ENCODE peak calls at places on chromosomes 11 and 22, in five cellular contexts. One of them, this sample, is unnamed.

GRCh38 chr11:108872781-108873291 is 208.0 kb downstream of the DDX10 start:
- DNase-seq in bronchial epithelial cell: peak
- DNase-seq in NCI-H510A: no peak
- DNase-seq in CD4-positive, CD25-positive, alpha-beta regulatory T cell: no peak
- DNase-seq in stimulated activated CD4-positive, alpha-beta T cell treated with anti-CD3 and anti-CD28 coated beads, Interleukin-1b, Interleukin-23, amount 100 ng/mL, for 1 hour: no peak
- DNase-seq in this sample: no peak

GRCh38 chr11:61922539-61922938 is 5.2 kb upstream of the RAB3IL1 start:
- DNase-seq in stimulated activated CD4-positive, alpha-beta T cell treated with anti-CD3 and anti-CD28 coated beads, Interleukin-1b, Interleukin-23, amount 100 ng/mL, for 1 hour: no peak
- DNase-seq in NCI-H510A: no peak
- DNase-seq in CD4-positive, CD25-positive, alpha-beta regulatory T cell: no peak
- DNase-seq in bronchial epithelial cell: no peak
- DNase-seq in this sample: no peak

GRCh38 chr11:120751550-120751949 is 240.0 kb downstream of the GRIK4 start:
- DNase-seq in bronchial epithelial cell: no peak
- DNase-seq in stimulated activated CD4-positive, alpha-beta T cell treated with anti-CD3 and anti-CD28 coated beads, Interleukin-1b, Interleukin-23, amount 100 ng/mL, for 1 hour: no peak
- DNase-seq in NCI-H510A: no peak
- DNase-seq in CD4-positive, CD25-positive, alpha-beta regulatory T cell: no peak
- DNase-seq in this sample: no peak

GRCh38 chr22:49138250-49138790 is 689.4 kb downstream of the BRD1 start:
- DNase-seq in CD4-positive, CD25-positive, alpha-beta regulatory T cell: no peak
- DNase-seq in stimulated activated CD4-positive, alpha-beta T cell treated with anti-CD3 and anti-CD28 coated beads, Interleukin-1b, Interleukin-23, amount 100 ng/mL, for 1 hour: no peak
- DNase-seq in bronchial epithelial cell: no peak
- DNase-seq in NCI-H510A: no peak
- DNase-seq in this sample: no peak

GRCh38 chr22:45968003-45968650 is 8.8 kb downstream of the WNT7B start:
- DNase-seq in NCI-H510A: no peak
- DNase-seq in bronchial epithelial cell: no peak
- DNase-seq in CD4-positive, CD25-positive, alpha-beta regulatory T cell: no peak
- DNase-seq in stimulated activated CD4-positive, alpha-beta T cell treated with anti-CD3 and anti-CD28 coated beads, Interleukin-1b, Interleukin-23, amount 100 ng/mL, for 1 hour: no peak
- DNase-seq in this sample: no peak

GRCh38 chr11:100072131-100072530 is 615.0 kb upstream of the ARHGAP42 start:
- DNase-seq in stimulated activated CD4-positive, alpha-beta T cell treated with anti-CD3 and anti-CD28 coated beads, Interleukin-1b, Interleukin-23, amount 100 ng/mL, for 1 hour: no peak
- DNase-seq in CD4-positive, CD25-positive, alpha-beta regulatory T cell: no peak
- DNase-seq in bronchial epithelial cell: peak
- DNase-seq in NCI-H510A: no peak
- DNase-seq in this sample: no peak

GRCh38 chr11:88402192-88402715 is 64.7 kb upstream of the CTSC start:
- DNase-seq in CD4-positive, CD25-positive, alpha-beta regulatory T cell: no peak
- DNase-seq in NCI-H510A: no peak
- DNase-seq in bronchial epithelial cell: peak
- DNase-seq in stimulated activated CD4-positive, alpha-beta T cell treated with anti-CD3 and anti-CD28 coated beads, Interleukin-1b, Interleukin-23, amount 100 ng/mL, for 1 hour: no peak
- DNase-seq in this sample: no peak

GRCh38 chr11:118434553-118435232 is 1.6 kb upstream of the KMT2A start:
- DNase-seq in bronchial epithelial cell: no peak
- DNase-seq in NCI-H510A: no peak
- DNase-seq in CD4-positive, CD25-positive, alpha-beta regulatory T cell: peak
- DNase-seq in stimulated activated CD4-positive, alpha-beta T cell treated with anti-CD3 and anti-CD28 coated beads, Interleukin-1b, Interleukin-23, amount 100 ng/mL, for 1 hour: peak
- DNase-seq in this sample: peak

GRCh38 chr11:70807195-70807543 is 408.8 kb downstream of the CTTN start:
- DNase-seq in bronchial epithelial cell: no peak
- DNase-seq in stimulated activated CD4-positive, alpha-beta T cell treated with anti-CD3 and anti-CD28 coated beads, Interleukin-1b, Interleukin-23, amount 100 ng/mL, for 1 hour: no peak
- DNase-seq in CD4-positive, CD25-positive, alpha-beta regulatory T cell: no peak
- DNase-seq in NCI-H510A: no peak
- DNase-seq in this sample: no peak

GRCh38 chr11:61065955-61066638 is 36.2 kb upstream of the CD5 start:
- DNase-seq in CD4-positive, CD25-positive, alpha-beta regulatory T cell: no peak
- DNase-seq in stimulated activated CD4-positive, alpha-beta T cell treated with anti-CD3 and anti-CD28 coated beads, Interleukin-1b, Interleukin-23, amount 100 ng/mL, for 1 hour: no peak
- DNase-seq in NCI-H510A: no peak
- DNase-seq in bronchial epithelial cell: no peak
- DNase-seq in this sample: no peak

GRCh38 chr22:50081426-50082196 is 3.6 kb downstream of the MLC1 start:
- DNase-seq in NCI-H510A: no peak
- DNase-seq in stimulated activated CD4-positive, alpha-beta T cell treated with anti-CD3 and anti-CD28 coated beads, Interleukin-1b, Interleukin-23, amount 100 ng/mL, for 1 hour: no peak
- DNase-seq in CD4-positive, CD25-positive, alpha-beta regulatory T cell: no peak
- DNase-seq in bronchial epithelial cell: no peak
- DNase-seq in this sample: no peak

GRCh38 chr11:110711776-110712642 is at the start of gene ARHGAP20:
- DNase-seq in CD4-positive, CD25-positive, alpha-beta regulatory T cell: no peak
- DNase-seq in stimulated activated CD4-positive, alpha-beta T cell treated with anti-CD3 and anti-CD28 coated beads, Interleukin-1b, Interleukin-23, amount 100 ng/mL, for 1 hour: peak
- DNase-seq in NCI-H510A: peak
- DNase-seq in bronchial epithelial cell: no peak
- DNase-seq in this sample: peak

GRCh38 chr22:38753894-38754246 is 1.9 kb downstream of the SUN2 start:
- DNase-seq in stimulated activated CD4-positive, alpha-beta T cell treated with anti-CD3 and anti-CD28 coated beads, Interleukin-1b, Interleukin-23, amount 100 ng/mL, for 1 hour: no peak
- DNase-seq in CD4-positive, CD25-positive, alpha-beta regulatory T cell: no peak
- DNase-seq in bronchial epithelial cell: no peak
- DNase-seq in NCI-H510A: no peak
- DNase-seq in this sample: no peak

GRCh38 chr11:46294365-46295309 is 17.2 kb downstream of the CREB3L1 start:
- DNase-seq in CD4-positive, CD25-positive, alpha-beta regulatory T cell: no peak
- DNase-seq in bronchial epithelial cell: no peak
- DNase-seq in NCI-H510A: no peak
- DNase-seq in stimulated activated CD4-positive, alpha-beta T cell treated with anti-CD3 and anti-CD28 coated beads, Interleukin-1b, Interleukin-23, amount 100 ng/mL, for 1 hour: no peak
- DNase-seq in this sample: no peak

GRCh38 chr22:26429458-26430238 is 588 bp downstream of the ASPHD2 start:
- DNase-seq in CD4-positive, CD25-positive, alpha-beta regulatory T cell: peak
- DNase-seq in NCI-H510A: no peak
- DNase-seq in bronchial epithelial cell: no peak
- DNase-seq in stimulated activated CD4-positive, alpha-beta T cell treated with anti-CD3 and anti-CD28 coated beads, Interleukin-1b, Interleukin-23, amount 100 ng/mL, for 1 hour: no peak
- DNase-seq in this sample: no peak

GRCh38 chr11:17063171-17064002 is 14.1 kb downstream of the RPS13 start:
- DNase-seq in stimulated activated CD4-positive, alpha-beta T cell treated with anti-CD3 and anti-CD28 coated beads, Interleukin-1b, Interleukin-23, amount 100 ng/mL, for 1 hour: peak
- DNase-seq in bronchial epithelial cell: peak
- DNase-seq in CD4-positive, CD25-positive, alpha-beta regulatory T cell: no peak
- DNase-seq in NCI-H510A: no peak
- DNase-seq in this sample: peak

GRCh38 chr11:100302824-100303223 is 384.3 kb upstream of the ARHGAP42 start:
- DNase-seq in bronchial epithelial cell: no peak
- DNase-seq in stimulated activated CD4-positive, alpha-beta T cell treated with anti-CD3 and anti-CD28 coated beads, Interleukin-1b, Interleukin-23, amount 100 ng/mL, for 1 hour: no peak
- DNase-seq in NCI-H510A: no peak
- DNase-seq in CD4-positive, CD25-positive, alpha-beta regulatory T cell: no peak
- DNase-seq in this sample: no peak

GRCh38 chr11:106288988-106289387 is 211.5 kb downstream of the AASDHPPT start:
- DNase-seq in bronchial epithelial cell: no peak
- DNase-seq in stimulated activated CD4-positive, alpha-beta T cell treated with anti-CD3 and anti-CD28 coated beads, Interleukin-1b, Interleukin-23, amount 100 ng/mL, for 1 hour: no peak
- DNase-seq in NCI-H510A: no peak
- DNase-seq in CD4-positive, CD25-positive, alpha-beta regulatory T cell: no peak
- DNase-seq in this sample: no peak

This sample was measured in stimulated activated naive B cell treated with anti-CD40 and anti-IgM and Interleukin-4, amounts not matched to agents 10 μg/mL and 1 μg/mL and 100 μg/mL, for 72 hours.